ENCODE peak calls at places on chromosomes 5 and 9, in four cellular contexts. D is ascending aorta; P is CD8-positive, alpha-beta memory T cell; S is uterus. O is an unnamed sample.

GRCh38 chr9:130782883-130783537 is 52.0 kb upstream of the ABL1 start:
- DNase-seq in D (no peak), P (no peak), S (no peak), O (no peak)

GRCh38 chr9:109986423-109987055 is 206.5 kb downstream of the PALM2AKAP2 start:
- DNase-seq in D (no peak), P (no peak), S (no peak), O (no peak)

GRCh38 chr5:122077451-122078115 is 476 bp downstream of the LOX start:
- DNase-seq in D (no peak), P (no peak), S (no peak), O (peak; percentile 84)

GRCh38 chr5:99141534-99142135 is 212.8 kb upstream of the CHD1 start:
- DNase-seq in D (no peak), P (no peak), S (peak; percentile 11), O (peak; percentile 55)

GRCh38 chr9:69951411-69951810 is 92.2 kb upstream of the MAMDC2 start:
- DNase-seq in D (no peak), P (no peak), S (no peak), O (no peak)

GRCh38 chr5:73322453-73323076 is 126.0 kb downstream of the FOXD1 start:
- DNase-seq in D (no peak), P (no peak), S (no peak), O (no peak)

GRCh38 chr5:14332038-14332631 is 189.0 kb downstream of the TRIO start:
- DNase-seq in D (no peak), P (no peak), S (no peak), O (no peak)

GRCh38 chr9:69633716-69634115 is 38.5 kb downstream of the APBA1 start:
- DNase-seq in D (no peak), P (no peak), S (no peak), O (no peak)

GRCh38 chr5:175867587-175868347 is 3.6 kb upstream of the CPLX2 start:
- DNase-seq in D (no peak), P (no peak), S (no peak), O (peak; percentile 85)

GRCh38 chr9:88387035-88387732 is 1.1 kb upstream of the SPIN1 start:
- DNase-seq in D (no peak), P (peak; percentile 46), S (no peak), O (no peak)

GRCh38 chr9:107019216-107019615 is 156.2 kb downstream of the ZNF462 start:
- DNase-seq in D (no peak), P (no peak), S (no peak), O (no peak)

GRCh38 chr5:139543423-139543991 is 17.6 kb upstream of the UBE2D2 start:
- DNase-seq in D (peak; percentile 19), P (peak; percentile 62), S (no peak), O (peak; percentile 93)

GRCh38 chr5:67476531-67476930 is 279.9 kb upstream of the CD180 start:
- DNase-seq in D (no peak), P (no peak), S (no peak), O (no peak)

GRCh38 chr5:36606437-36607113 is at the start of gene SLC1A3:
- DNase-seq in D (no peak), P (no peak), S (no peak), O (peak; percentile 86)

GRCh38 chr5:83397658-83398057 is 73.9 kb upstream of the VCAN start:
- DNase-seq in D (no peak), P (no peak), S (no peak), O (no peak)

GRCh38 chr5:123087173-123088030 is 1.6 kb upstream of the PRDM6 start:
- DNase-seq in D (no peak), P (no peak), S (no peak), O (peak; percentile 74)

GRCh38 chr9:76733096-76733495 is 31.1 kb upstream of the PCA3 start:
- DNase-seq in D (no peak), P (no peak), S (no peak), O (no peak)

GRCh38 chr9:109815366-109815947 is 35.5 kb downstream of the PALM2AKAP2 start:
- DNase-seq in D (no peak), P (no peak), S (no peak), O (no peak)

GRCh38 chr5:160119905-160120266 is 636 bp upstream of the PWWP2A start:
- DNase-seq in D (no peak), P (no peak), S (no peak), O (no peak)

GRCh38 chr5:169307648-169308047 is 6.7 kb upstream of the SLIT3 start:
- DNase-seq in D (no peak), P (no peak), S (no peak), O (no peak)

GRCh38 chr9:128245293-128246151 is 30.3 kb downstream of the GOLGA2 start:
- DNase-seq in D (no peak), P (no peak), S (peak; percentile 51), O (peak; percentile 76)

GRCh38 chr5:74679968-74680367 is 5.1 kb upstream of the HEXB start:
- DNase-seq in D (no peak), P (no peak), S (no peak), O (no peak)

GRCh38 chr9:22446589-22446949 is at the start of gene DMRTA1:
- DNase-seq in D (peak; percentile 21), P (no peak), S (peak; percentile 74), O (peak; percentile 96)

GRCh38 chr9:129138476-129139232 is 27.4 kb downstream of the PTPA start:
- DNase-seq in D (peak; percentile 51), P (no peak), S (peak; percentile 56), O (peak; percentile 61)

GRCh38 chr9:113567361-113568080 is 104.0 kb downstream of the RGS3 start:
- DNase-seq in D (no peak), P (no peak), S (peak; percentile 13), O (no peak)

GRCh38 chr5:56973473-56973872 is 21.6 kb upstream of the MIER3 start:
- DNase-seq in D (no peak), P (no peak), S (no peak), O (no peak)

GRCh38 chr9:109923371-109923770 is 143.4 kb downstream of the PALM2AKAP2 start:
- DNase-seq in D (no peak), P (no peak), S (no peak), O (no peak)

GRCh38 chr9:134475051-134475790 is 149.0 kb downstream of the RXRA start:
- DNase-seq in D (no peak), P (no peak), S (peak; percentile 83), O (no peak)

GRCh38 chr9:38031594-38031993 is 37.4 kb downstream of the SHB start:
- DNase-seq in D (no peak), P (no peak), S (no peak), O (no peak)

GRCh38 chr5:135719428-135720063 is 114.9 kb upstream of the SLC25A48 start:
- DNase-seq in D (no peak), P (no peak), S (no peak), O (no peak)

GRCh38 chr5:149777382-149777781 is 47.3 kb downstream of the PPARGC1B start:
- DNase-seq in D (no peak), P (no peak), S (peak; percentile 66), O (no peak)
- H3K4me1 ChIP-seq in D (no peaks in the 10 kb centered on the region), P (peaks cover 9% of the 10 kb centered on the region), S (no peaks in the 10 kb centered on the region), O (no peaks in the 10 kb centered on the region)

GRCh38 chr5:115815693-115816225 is 700 bp downstream of the CDO1 start:
- DNase-seq in D (no peak), P (no peak), S (no peak), O (no peak)
- H3K4me3 ChIP-seq in D (peak overlapping the region; percentile 89), P (no peak overlapping the region), S (peak overlapping the region; percentile 53), O (peak overlapping the region; percentile 93)

GRCh38 chr9:127078336-127078735 is 44.1 kb downstream of the ANGPTL2 start:
- DNase-seq in D (no peak), P (no peak), S (peak; percentile 10), O (no peak)
- H3K4me1 ChIP-seq in D (no peaks in the 10 kb centered on the region), P (no peaks in the 10 kb centered on the region), S (no peaks in the 10 kb centered on the region), O (peaks cover 13% of the 10 kb centered on the region)

GRCh38 chr5:180649297-180650039 is at the start of gene FLT4:
- DNase-seq in D (no peak), P (peak; percentile 46), S (no peak), O (peak; percentile 69)

GRCh38 chr5:180647941-180648500 is 1.4 kb downstream of the FLT4 start:
- DNase-seq in D (no peak), P (peak; percentile 26), S (no peak), O (no peak)

GRCh38 chr5:180646963-180647305 is 2.5 kb downstream of the FLT4 start:
- DNase-seq in D (no peak), P (peak; percentile 34), S (no peak), O (no peak)

GRCh38 chr5:180647465-180647864 is 1.9 kb downstream of the FLT4 start:
- DNase-seq in D (no peak), P (peak; percentile 35), S (no peak), O (no peak)

DNA sequence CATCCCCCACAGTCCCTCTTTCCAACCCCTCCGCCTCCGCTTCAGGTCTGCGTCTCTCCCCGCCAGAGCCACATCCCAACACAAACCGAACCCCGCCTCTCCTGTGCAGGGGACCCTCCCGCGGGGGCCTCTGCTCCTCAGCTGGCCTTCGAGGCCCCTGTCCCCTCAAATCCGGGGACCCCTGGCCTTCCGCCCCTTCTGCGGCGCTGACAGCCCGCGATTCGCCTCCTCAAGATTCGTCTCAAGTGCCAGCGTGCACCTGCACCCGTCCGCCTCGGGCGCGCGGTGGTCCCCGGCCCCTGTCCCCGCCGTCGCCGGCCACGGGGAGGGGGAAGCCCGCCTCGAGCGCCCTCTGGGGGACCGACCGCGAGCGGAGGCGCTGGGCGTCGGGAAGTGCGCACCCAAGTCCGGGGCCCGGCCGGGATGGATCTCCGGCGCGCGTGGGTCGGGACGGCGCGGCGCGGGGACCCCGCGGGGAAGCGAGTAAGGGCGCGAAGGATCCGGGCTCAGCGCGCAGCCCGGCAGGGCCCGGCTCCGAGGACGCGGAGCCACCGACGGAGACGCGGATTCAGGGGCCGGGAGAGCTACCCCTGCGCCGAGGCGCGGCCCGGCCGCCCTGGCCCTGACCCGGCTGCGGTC is 623 bp downstream of the FLT4 start:
- DNase-seq in D (no peak), P (peak; percentile 46), S (no peak), O (peak; percentile 87)
- H3K4me3 ChIP-seq in D (peak overlapping the region; percentile 58), P (no peak overlapping the region), S (peak overlapping the region; percentile 20), O (peak overlapping the region; percentile 62)

GRCh38 chr5:375921-376871 is 54.7 kb downstream of the AHRR start:
- DNase-seq in D (no peak), P (no peak), S (peak; percentile 10), O (peak; percentile 51)
- H3K4me1 ChIP-seq in D (no peaks in the 10 kb centered on the region), P (no peaks in the 10 kb centered on the region), S (no peaks in the 10 kb centered on the region), O (no peaks in the 10 kb centered on the region)

GRCh38 chr5:38675443-38675842 is 119.0 kb upstream of the LIFR start:
- DNase-seq in D (no peak), P (no peak), S (no peak), O (no peak)
- H3K4me3 ChIP-seq in D (no peak overlapping the region), P (no peak overlapping the region), S (no peak overlapping the region), O (no peak overlapping the region)

GRCh38 chr9:95029251-95029650 is 288.3 kb downstream of the FANCC start:
- DNase-seq in D (no peak), P (no peak), S (no peak), O (no peak)
- H3K4me1 ChIP-seq in D (peaks cover 21% of the 10 kb centered on the region), P (no peaks in the 10 kb centered on the region), S (peaks cover 39% of the 10 kb centered on the region), O (peaks cover 18% of the 10 kb centered on the region)